ENCODE peak calls at places on chromosomes 5 and 9, in five cellular contexts. S is ascending aorta, I is psoas muscle, G is tibial artery, R is cardiac muscle cell. Q is an unnamed sample.

GRCh38 chr9:4167040-4167671 is 132.7 kb downstream of the GLIS3 start:
- DNase-seq in R (peak; percentile 91), G (no peak), S (no peak), I (no peak), Q (no peak)

GRCh38 chr5:65127181-65127901 is 354.4 kb downstream of the ADAMTS6 start:
- DNase-seq in G (no peak), R (peak; percentile 21), I (no peak), S (no peak), Q (no peak)

GRCh38 chr9:128138001-128138400 is 10.5 kb upstream of the PTGES2 start:
- DNase-seq in G (no peak), I (peak; percentile 1), R (no peak), S (no peak), Q (no peak)

GRCh38 chr5:9348296-9348996 is 197.4 kb downstream of the SEMA5A start:
- DNase-seq in G (no peak), R (peak; percentile 42), I (no peak), S (no peak), Q (no peak)

GRCh38 chr5:136058031-136058971 is 29.5 kb downstream of the TGFBI start:
- DNase-seq in S (peak; percentile 40), R (peak; percentile 99), I (peak; percentile 79), G (peak; percentile 86), Q (no peak)

GRCh38 chr9:136341769-136342168 is 14.4 kb downstream of the GPSM1 start:
- DNase-seq in I (no peak), G (no peak), S (no peak), R (no peak), Q (no peak)

GRCh38 chr5:80198399-80198798 is 57.4 kb downstream of the SERINC5 start:
- DNase-seq in S (no peak), I (no peak), G (no peak), R (peak; percentile 58), Q (no peak)

GRCh38 chr5:54150841-54151240 is 159.5 kb downstream of the ARL15 start:
- DNase-seq in G (no peak), R (no peak), I (no peak), S (no peak), Q (no peak)

GRCh38 chr5:179163236-179164155 is 103.3 kb downstream of the ZNF354C start:
- DNase-seq in I (no peak), G (peak; percentile 49), R (no peak), S (no peak), Q (no peak)

GRCh38 chr9:86867658-86868313 is 79.5 kb downstream of the GAS1 start:
- DNase-seq in I (no peak), G (no peak), R (peak; percentile 37), S (no peak), Q (no peak)

GRCh38 chr9:129038109-129038852 is 1.9 kb downstream of the MIGA2 start:
- DNase-seq in G (no peak), I (peak; percentile 66), R (peak; percentile 35), S (no peak), Q (no peak)

GRCh38 chr5:150286820-150287219 is 2.8 kb downstream of the CAMK2A start:
- DNase-seq in G (no peak), I (no peak), S (no peak), R (no peak), Q (no peak)

GRCh38 chr9:130908878-130909356 is 12.3 kb upstream of the QRFP start:
- DNase-seq in G (no peak), R (no peak), S (no peak), I (no peak), Q (no peak)

GRCh38 chr5:139705655-139706587 is 57.8 kb downstream of the CXXC5 start:
- DNase-seq in R (no peak), I (no peak), S (no peak), G (no peak), Q (no peak)

GRCh38 chr9:131393622-131394463 is at the start of gene PRRC2B:
- DNase-seq in S (no peak), G (peak; percentile 92), R (peak; percentile 91), I (peak; percentile 93), Q (peak; percentile 83)

GRCh38 chr5:97422678-97423077 is 239.6 kb upstream of the RIOK2 start:
- DNase-seq in S (no peak), I (no peak), G (no peak), R (no peak), Q (no peak)

GRCh38 chr5:135913713-135914626 is 18.3 kb upstream of the IL9 start:
- DNase-seq in G (no peak), R (no peak), I (no peak), S (no peak), Q (no peak)

GRCh38 chr5:52705720-52706119 is 82.0 kb upstream of the ITGA1 start:
- DNase-seq in I (no peak), R (no peak), S (no peak), G (no peak), Q (no peak)

GRCh38 chr5:122051569-122051968 is 26.5 kb downstream of the LOX start:
- DNase-seq in R (no peak), G (no peak), I (no peak), S (no peak), Q (no peak)

GRCh38 chr9:133934512-133935221 is 57.5 kb downstream of the VAV2 start:
- DNase-seq in I (no peak), R (peak; percentile 77), G (no peak), S (no peak), Q (no peak)

GRCh38 chr5:107773479-107773878 is 102.7 kb upstream of the EFNA5 start:
- DNase-seq in S (no peak), G (no peak), R (no peak), I (no peak), Q (no peak)

GRCh38 chr5:59660737-59661136 is 232.8 kb downstream of the PDE4D start:
- DNase-seq in R (peak; percentile 58), G (no peak), S (no peak), I (no peak), Q (no peak)

GRCh38 chr9:93302586-93303257 is 118.8 kb downstream of the WNK2 start:
- DNase-seq in R (peak; percentile 74), G (peak; percentile 63), I (no peak), S (no peak), Q (peak; percentile 46)

GRCh38 chr9:19102181-19102630 is 498 bp downstream of the HAUS6 start:
- DNase-seq in G (no peak), S (no peak), I (peak; percentile 67), R (peak; percentile 28), Q (peak; percentile 60)

GRCh38 chr5:124956471-124957029 is 210.1 kb upstream of the ZNF608 start:
- DNase-seq in S (no peak), I (no peak), R (no peak), G (no peak), Q (no peak)

GRCh38 chr5:139560752-139561654 is at the start of gene UBE2D2:
- DNase-seq in R (peak; percentile 99), S (peak; percentile 78), G (peak; percentile 98), I (peak; percentile 99), Q (peak; percentile 98)

GRCh38 chr5:62212648-62213047 is 93.4 kb upstream of the KIF2A start:
- DNase-seq in G (no peak), I (no peak), R (no peak), S (no peak), Q (no peak)

GRCh38 chr9:21770877-21771560 is 31.4 kb upstream of the MTAP start:
- DNase-seq in R (peak; percentile 85), G (no peak), S (no peak), I (no peak), Q (no peak)
- H3K27me3 ChIP-seq in R (peaks cover 31% of the 10 kb centered on the region), G (no peaks in the 10 kb centered on the region), S (no peaks in the 10 kb centered on the region), I (peaks cover under 1% of the 10 kb centered on the region), Q (no peaks in the 10 kb centered on the region)

GRCh38 chr9:23538604-23539003 is 287.4 kb downstream of the ELAVL2 start:
- DNase-seq in S (no peak), G (no peak), R (no peak), I (no peak), Q (no peak)

GRCh38 chr9:23541976-23542375 is 284.1 kb downstream of the ELAVL2 start:
- DNase-seq in I (no peak), S (no peak), R (no peak), G (no peak), Q (no peak)

GRCh38 chr9:23538060-23538387 is 288.0 kb downstream of the ELAVL2 start:
- DNase-seq in G (no peak), S (no peak), R (no peak), I (no peak), Q (no peak)

GRCh38 chr9:23539311-23539710 is 286.7 kb downstream of the ELAVL2 start:
- DNase-seq in I (no peak), R (no peak), G (no peak), S (no peak), Q (no peak)

GRCh38 chr9:23537192-23538059 is 288.6 kb downstream of the ELAVL2 start:
- DNase-seq in I (no peak), R (no peak), S (no peak), G (no peak), Q (no peak)
- H3K4me1 ChIP-seq in I (no peaks in the 10 kb centered on the region), R (no peaks in the 10 kb centered on the region), S (no peaks in the 10 kb centered on the region), G (no peaks in the 10 kb centered on the region), Q (no peaks in the 10 kb centered on the region)

DNA sequence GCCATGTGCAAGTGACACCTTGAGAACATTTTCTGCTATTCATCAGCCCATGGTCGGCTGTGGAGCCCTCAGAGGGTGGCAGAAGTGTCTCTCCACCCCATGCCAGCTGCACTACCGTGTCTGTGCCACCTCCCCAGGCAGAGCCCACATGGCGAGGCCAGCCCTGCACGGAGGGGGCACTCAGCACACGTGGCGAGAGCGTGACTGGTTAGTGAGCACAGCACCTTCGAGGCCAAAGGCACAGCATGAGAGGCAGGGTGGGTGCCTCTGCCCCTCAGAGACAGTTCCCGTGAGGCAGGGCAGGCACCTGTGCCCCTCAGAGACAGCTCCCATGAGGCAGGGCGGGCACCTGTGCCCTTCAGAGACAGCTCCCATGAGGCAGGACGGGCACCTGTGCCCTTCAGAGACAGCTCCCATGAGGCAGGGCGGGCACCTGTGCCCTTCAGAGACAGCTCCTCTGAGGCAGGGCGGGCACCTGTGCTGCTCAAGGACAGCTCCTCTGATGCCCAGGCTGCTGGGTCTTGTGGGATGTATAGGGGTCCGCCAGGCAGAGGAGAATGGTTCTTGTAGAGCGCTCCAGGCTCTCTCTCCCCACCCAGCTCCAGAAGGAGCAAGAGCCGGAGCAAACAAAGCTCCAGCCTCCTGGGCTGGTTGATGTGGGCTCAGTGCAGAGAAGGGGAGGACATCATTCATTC is 179.8 kb upstream of the PPP1R26 start:
- DNase-seq in S (no peak), R (no peak), G (no peak), I (no peak), Q (no peak)
- H3K27me3 ChIP-seq in S (no peaks in the 10 kb centered on the region), R (no peaks in the 10 kb centered on the region), G (no peaks in the 10 kb centered on the region), I (peaks cover 47% of the 10 kb centered on the region), Q (no peaks in the 10 kb centered on the region)

GRCh38 chr9:137676998-137677397 is 58.2 kb downstream of the EHMT1 start:
- DNase-seq in S (no peak), R (no peak), I (no peak), G (no peak), Q (no peak)
- H3K4me1 ChIP-seq in S (peaks cover 4% of the 10 kb centered on the region), R (peaks cover 37% of the 10 kb centered on the region), I (peaks cover 26% of the 10 kb centered on the region), G (no peaks in the 10 kb centered on the region), Q (peaks cover 29% of the 10 kb centered on the region)

DNA sequence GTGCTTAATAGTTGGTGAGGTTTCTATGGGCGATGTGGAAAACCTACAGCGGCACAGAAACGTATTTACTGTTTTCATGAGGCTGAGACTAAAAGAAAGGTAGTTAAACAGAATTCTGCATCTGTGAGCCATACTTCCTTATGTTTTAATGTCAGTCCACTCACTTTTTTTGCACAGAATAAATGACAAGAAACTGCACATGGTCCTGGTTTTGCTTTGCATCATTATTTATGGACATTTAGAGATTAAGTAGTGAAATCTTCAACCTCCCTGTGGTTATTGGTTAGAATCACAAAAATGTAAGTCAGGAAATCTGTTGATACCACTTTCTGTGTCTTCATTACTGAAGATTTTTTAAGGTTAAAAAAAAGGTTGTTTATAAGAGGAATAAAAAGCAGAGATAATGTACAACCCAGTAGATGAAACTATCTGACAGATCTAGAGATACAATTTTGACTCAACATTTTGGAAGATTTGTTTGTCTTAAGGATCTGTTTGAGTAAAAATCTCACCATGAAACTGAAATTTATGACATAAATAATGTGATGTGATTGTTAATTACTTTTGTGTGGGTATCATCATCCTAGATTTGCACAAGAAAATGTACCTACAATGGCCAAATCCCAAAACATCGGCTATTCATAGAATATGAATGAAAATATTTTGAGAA is 2.4 kb downstream of the PRR16 start:
- DNase-seq in R (no peak), S (no peak), G (no peak), I (no peak), Q (no peak)
- H3K27me3 ChIP-seq in R (peaks cover 41% of the 10 kb centered on the region), S (no peaks in the 10 kb centered on the region), G (no peaks in the 10 kb centered on the region), I (no peaks in the 10 kb centered on the region), Q (no peaks in the 10 kb centered on the region)

Q was measured in CD4-positive, alpha-beta memory T cell.